ENCODE peak calls at places on chromosomes 12 and 14, in six cellular contexts. One of them, this sample, is unnamed.

GRCh38 chr12:117685115-117685926 is 283.5 kb downstream of the KSR2 start:
- DNase-seq in adrenal gland: peak
- DNase-seq in fibroblast of lung: peak
- DNase-seq in A549: peak
- DNase-seq in astrocyte of the cerebellum: peak
- DNase-seq in left lung: no peak
- DNase-seq in this sample: peak

GRCh38 chr12:49990269-49990668 is 17.5 kb downstream of the AQP6 start:
- DNase-seq in left lung: no peak
- DNase-seq in fibroblast of lung: no peak
- DNase-seq in adrenal gland: no peak
- DNase-seq in astrocyte of the cerebellum: no peak
- DNase-seq in A549: no peak
- DNase-seq in this sample: no peak

GRCh38 chr12:51823875-51824565 is 24.5 kb downstream of the FIGNL2 start:
- DNase-seq in astrocyte of the cerebellum: peak
- DNase-seq in A549: peak
- DNase-seq in adrenal gland: peak
- DNase-seq in fibroblast of lung: peak
- DNase-seq in left lung: no peak
- DNase-seq in this sample: no peak

GRCh38 chr12:91383106-91383505 is 200.5 kb upstream of the DCN start:
- DNase-seq in adrenal gland: no peak
- DNase-seq in A549: no peak
- DNase-seq in left lung: no peak
- DNase-seq in fibroblast of lung: no peak
- DNase-seq in astrocyte of the cerebellum: no peak
- DNase-seq in this sample: no peak

GRCh38 chr12:47717443-47718193 is 7.7 kb downstream of the ENDOU start:
- DNase-seq in adrenal gland: peak
- DNase-seq in fibroblast of lung: peak
- DNase-seq in astrocyte of the cerebellum: peak
- DNase-seq in A549: peak
- DNase-seq in left lung: peak
- DNase-seq in this sample: peak

GRCh38 chr12:92079054-92079385 is 66.6 kb downstream of the BTG1 start:
- DNase-seq in left lung: no peak
- DNase-seq in fibroblast of lung: peak
- DNase-seq in astrocyte of the cerebellum: no peak
- DNase-seq in A549: no peak
- DNase-seq in adrenal gland: no peak
- DNase-seq in this sample: no peak

GRCh38 chr12:116360579-116361403 is 83.3 kb upstream of the MED13L start:
- DNase-seq in A549: no peak
- DNase-seq in astrocyte of the cerebellum: no peak
- DNase-seq in left lung: no peak
- DNase-seq in fibroblast of lung: no peak
- DNase-seq in adrenal gland: no peak
- DNase-seq in this sample: no peak

GRCh38 chr12:62712561-62712960 is 222.4 kb downstream of the PPM1H start:
- DNase-seq in fibroblast of lung: no peak
- DNase-seq in adrenal gland: no peak
- DNase-seq in astrocyte of the cerebellum: no peak
- DNase-seq in A549: no peak
- DNase-seq in left lung: no peak
- DNase-seq in this sample: no peak

GRCh38 chr12:20030847-20031246 is 337.5 kb upstream of the PDE3A start:
- DNase-seq in adrenal gland: no peak
- DNase-seq in fibroblast of lung: no peak
- DNase-seq in astrocyte of the cerebellum: no peak
- DNase-seq in A549: no peak
- DNase-seq in left lung: no peak
- DNase-seq in this sample: no peak

GRCh38 chr14:25431211-25432076 is 381.5 kb upstream of the STXBP6 start:
- DNase-seq in A549: no peak
- DNase-seq in left lung: no peak
- DNase-seq in adrenal gland: peak
- DNase-seq in astrocyte of the cerebellum: no peak
- DNase-seq in fibroblast of lung: no peak
- DNase-seq in this sample: no peak